ENCODE peak calls at places on chromosome 13, in six cellular contexts. One of them, this sample, is unnamed.
A peak's percentile ranks its signal among the peaks of the same experiment; 100 is the strongest.

GRCh38 chr13:50236898-50237318 is 221.7 kb downstream of the KCNRG start:
- DNase-seq in mammary epithelial cell: no peak
- DNase-seq in gastrocnemius medialis: no peak
- DNase-seq in lower lobe of right lung: no peak
- DNase-seq in uterus: no peak
- DNase-seq in breast epithelium: no peak
- DNase-seq in this sample: no peak

GRCh38 chr13:66210677-66211076 is 1019.5 kb downstream of the PCDH9 start:
- DNase-seq in mammary epithelial cell: no peak
- DNase-seq in uterus: no peak
- DNase-seq in gastrocnemius medialis: no peak
- DNase-seq in lower lobe of right lung: no peak
- DNase-seq in breast epithelium: no peak
- DNase-seq in this sample: no peak

GRCh38 chr13:98273824-98274786 is 97.0 kb upstream of the RNF113B start:
- DNase-seq in lower lobe of right lung: no peak
- DNase-seq in gastrocnemius medialis: no peak
- DNase-seq in breast epithelium: no peak
- DNase-seq in mammary epithelial cell: no peak
- DNase-seq in uterus: no peak
- DNase-seq in this sample: no peak

GRCh38 chr13:82292334-82292733 is 1589.9 kb downstream of the SLITRK1 start:
- DNase-seq in gastrocnemius medialis: no peak
- DNase-seq in mammary epithelial cell: no peak
- DNase-seq in uterus: no peak
- DNase-seq in breast epithelium: no peak
- DNase-seq in lower lobe of right lung: no peak
- DNase-seq in this sample: no peak

GRCh38 chr13:112961457-112962369 is 7.3 kb upstream of the MCF2L start:
- DNase-seq in breast epithelium: no peak
- DNase-seq in mammary epithelial cell: no peak
- DNase-seq in uterus: no peak
- DNase-seq in lower lobe of right lung: no peak
- DNase-seq in gastrocnemius medialis: peak; percentile 4
- DNase-seq in this sample: no peak

GRCh38 chr13:103066991-103067390 is 774 bp upstream of the SLC10A2 start:
- DNase-seq in mammary epithelial cell: no peak
- DNase-seq in gastrocnemius medialis: no peak
- DNase-seq in breast epithelium: no peak
- DNase-seq in uterus: no peak
- DNase-seq in lower lobe of right lung: no peak
- DNase-seq in this sample: no peak

GRCh38 chr13:76992548-76993001 is 694 bp downstream of the CLN5 start:
- DNase-seq in lower lobe of right lung: no peak
- DNase-seq in mammary epithelial cell: peak; percentile 54
- DNase-seq in gastrocnemius medialis: peak; percentile 25
- DNase-seq in breast epithelium: peak; percentile 40
- DNase-seq in uterus: peak; percentile 30
- DNase-seq in this sample: peak; percentile 42

GRCh38 chr13:64130600-64130999 is 2715.0 kb upstream of the PCDH20 start:
- DNase-seq in lower lobe of right lung: no peak
- DNase-seq in breast epithelium: no peak
- DNase-seq in gastrocnemius medialis: no peak
- DNase-seq in uterus: no peak
- DNase-seq in mammary epithelial cell: no peak
- DNase-seq in this sample: no peak

GRCh38 chr13:99352351-99353271 is 45.4 kb upstream of the GPR183 start:
- DNase-seq in lower lobe of right lung: no peak
- DNase-seq in uterus: no peak
- DNase-seq in gastrocnemius medialis: no peak
- DNase-seq in mammary epithelial cell: no peak
- DNase-seq in breast epithelium: no peak
- DNase-seq in this sample: no peak

GRCh38 chr13:44163108-44163507 is 210.5 kb upstream of the SERP2 start:
- DNase-seq in breast epithelium: no peak
- DNase-seq in gastrocnemius medialis: no peak
- DNase-seq in uterus: no peak
- DNase-seq in lower lobe of right lung: no peak
- DNase-seq in mammary epithelial cell: no peak
- DNase-seq in this sample: no peak

GRCh38 chr13:79485014-79485441 is 4.1 kb downstream of the NDFIP2 start:
- DNase-seq in breast epithelium: no peak
- DNase-seq in mammary epithelial cell: peak; percentile 88
- DNase-seq in uterus: no peak
- DNase-seq in lower lobe of right lung: no peak
- DNase-seq in gastrocnemius medialis: peak; percentile 35
- DNase-seq in this sample: no peak

GRCh38 chr13:100208596-100208995 is 119.7 kb downstream of the PCCA start:
- DNase-seq in mammary epithelial cell: peak; percentile 65
- DNase-seq in lower lobe of right lung: no peak
- DNase-seq in gastrocnemius medialis: no peak
- DNase-seq in uterus: no peak
- DNase-seq in breast epithelium: no peak
- DNase-seq in this sample: no peak

GRCh38 chr13:87234981-87235380 is 436.2 kb upstream of the SLITRK5 start:
- DNase-seq in breast epithelium: no peak
- DNase-seq in uterus: no peak
- DNase-seq in lower lobe of right lung: no peak
- DNase-seq in mammary epithelial cell: peak; percentile 40
- DNase-seq in gastrocnemius medialis: no peak
- DNase-seq in this sample: no peak

GRCh38 chr13:73162912-73163911 is 104.4 kb downstream of the KLF5 start:
- DNase-seq in breast epithelium: no peak
- DNase-seq in mammary epithelial cell: peak; percentile 62
- DNase-seq in lower lobe of right lung: no peak
- DNase-seq in uterus: no peak
- DNase-seq in gastrocnemius medialis: no peak
- DNase-seq in this sample: no peak

GRCh38 chr13:95494082-95494681 is 58.3 kb upstream of the CLDN10 start:
- DNase-seq in gastrocnemius medialis: no peak
- DNase-seq in mammary epithelial cell: peak; percentile 65
- DNase-seq in lower lobe of right lung: no peak
- DNase-seq in uterus: no peak
- DNase-seq in breast epithelium: no peak
- DNase-seq in this sample: no peak

GRCh38 chr13:66014757-66015156 is 1215.4 kb downstream of the PCDH9 start:
- DNase-seq in uterus: no peak
- DNase-seq in gastrocnemius medialis: no peak
- DNase-seq in mammary epithelial cell: no peak
- DNase-seq in breast epithelium: no peak
- DNase-seq in lower lobe of right lung: no peak
- DNase-seq in this sample: no peak

GRCh38 chr13:58018865-58019264 is 387.3 kb downstream of the PCDH17 start:
- DNase-seq in uterus: no peak
- DNase-seq in mammary epithelial cell: no peak
- DNase-seq in gastrocnemius medialis: no peak
- DNase-seq in breast epithelium: no peak
- DNase-seq in lower lobe of right lung: no peak
- DNase-seq in this sample: no peak

GRCh38 chr13:24215007-24215633 is 54.6 kb downstream of the SPATA13 start:
- DNase-seq in uterus: no peak
- DNase-seq in gastrocnemius medialis: no peak
- DNase-seq in mammary epithelial cell: no peak
- DNase-seq in lower lobe of right lung: no peak
- DNase-seq in breast epithelium: no peak
- DNase-seq in this sample: no peak

GRCh38 chr13:24212254-24212653 is 51.7 kb downstream of the SPATA13 start:
- DNase-seq in breast epithelium: no peak
- DNase-seq in gastrocnemius medialis: no peak
- DNase-seq in lower lobe of right lung: no peak
- DNase-seq in uterus: no peak
- DNase-seq in mammary epithelial cell: no peak
- DNase-seq in this sample: no peak

GRCh38 chr13:24213932-24214331 is 53.4 kb downstream of the SPATA13 start:
- DNase-seq in uterus: no peak
- DNase-seq in lower lobe of right lung: no peak
- DNase-seq in breast epithelium: no peak
- DNase-seq in mammary epithelial cell: no peak
- DNase-seq in gastrocnemius medialis: no peak
- DNase-seq in this sample: no peak

GRCh38 chr13:24214528-24214927 is 54.0 kb downstream of the SPATA13 start:
- DNase-seq in mammary epithelial cell: no peak
- DNase-seq in breast epithelium: no peak
- DNase-seq in lower lobe of right lung: no peak
- DNase-seq in gastrocnemius medialis: no peak
- DNase-seq in uterus: no peak
- DNase-seq in this sample: no peak

GRCh38 chr13:24212674-24213073 is 52.2 kb downstream of the SPATA13 start:
- DNase-seq in breast epithelium: peak; percentile 32
- DNase-seq in uterus: no peak
- DNase-seq in lower lobe of right lung: no peak
- DNase-seq in gastrocnemius medialis: no peak
- DNase-seq in mammary epithelial cell: no peak
- DNase-seq in this sample: no peak
- H3K27ac ChIP-seq in breast epithelium: peak overlapping the region; percentile 74
- H3K27ac ChIP-seq in uterus: no peak overlapping the region
- H3K27ac ChIP-seq in lower lobe of right lung: no peak overlapping the region
- H3K27ac ChIP-seq in gastrocnemius medialis: no peak overlapping the region
- H3K27ac ChIP-seq in mammary epithelial cell: no peak overlapping the region
- H3K27ac ChIP-seq in this sample: no peak overlapping the region

GRCh38 chr13:48163066-48163465 is 68.2 kb upstream of the MED4 start:
- DNase-seq in mammary epithelial cell: no peak
- DNase-seq in breast epithelium: no peak
- DNase-seq in uterus: no peak
- DNase-seq in lower lobe of right lung: no peak
- DNase-seq in gastrocnemius medialis: no peak
- DNase-seq in this sample: no peak
- H3K27ac ChIP-seq in mammary epithelial cell: no peak overlapping the region
- H3K27ac ChIP-seq in breast epithelium: no peak overlapping the region
- H3K27ac ChIP-seq in uterus: no peak overlapping the region
- H3K27ac ChIP-seq in lower lobe of right lung: peak overlapping the region; percentile 83
- H3K27ac ChIP-seq in gastrocnemius medialis: peak overlapping the region; percentile 22
- H3K27ac ChIP-seq in this sample: no peak overlapping the region

DNA sequence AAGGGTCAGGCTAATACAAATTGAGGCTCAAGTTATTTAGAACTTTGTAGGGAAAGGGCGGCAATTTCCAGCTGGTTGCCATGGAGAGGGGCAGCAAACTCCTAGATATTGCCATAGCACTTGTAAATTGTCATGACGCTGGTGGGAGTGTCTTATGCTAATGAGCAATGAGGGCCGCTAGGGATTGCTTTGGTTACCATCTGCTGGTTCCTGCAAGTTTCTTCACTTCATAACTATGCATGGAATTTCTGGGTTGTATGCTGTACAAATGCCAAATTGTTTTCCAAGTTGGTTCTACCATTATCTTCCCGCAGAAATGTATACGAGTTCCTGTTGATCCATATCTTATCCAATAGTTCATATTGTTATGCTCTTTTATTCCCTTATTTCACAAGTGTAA is 1339.4 kb downstream of the EFNB2 start:
- DNase-seq in gastrocnemius medialis: no peak
- DNase-seq in breast epithelium: no peak
- DNase-seq in mammary epithelial cell: no peak
- DNase-seq in lower lobe of right lung: no peak
- DNase-seq in uterus: no peak
- DNase-seq in this sample: no peak
- H3K27ac ChIP-seq in gastrocnemius medialis: no peak overlapping the region
- H3K27ac ChIP-seq in breast epithelium: no peak overlapping the region
- H3K27ac ChIP-seq in mammary epithelial cell: no peak overlapping the region
- H3K27ac ChIP-seq in lower lobe of right lung: no peak overlapping the region
- H3K27ac ChIP-seq in uterus: no peak overlapping the region
- H3K27ac ChIP-seq in this sample: no peak overlapping the region

GRCh38 chr13:26007261-26007765 is 44.5 kb downstream of the SHISA2 start:
- DNase-seq in breast epithelium: no peak
- DNase-seq in mammary epithelial cell: no peak
- DNase-seq in lower lobe of right lung: no peak
- DNase-seq in uterus: no peak
- DNase-seq in gastrocnemius medialis: no peak
- DNase-seq in this sample: no peak
- H3K27ac ChIP-seq in breast epithelium: no peak overlapping the region
- H3K27ac ChIP-seq in mammary epithelial cell: no peak overlapping the region
- H3K27ac ChIP-seq in lower lobe of right lung: no peak overlapping the region
- H3K27ac ChIP-seq in uterus: no peak overlapping the region
- H3K27ac ChIP-seq in gastrocnemius medialis: peak overlapping the region; percentile 18
- H3K27ac ChIP-seq in this sample: no peak overlapping the region

GRCh38 chr13:34224877-34225276 is 406.9 kb downstream of the RFC3 start:
- DNase-seq in lower lobe of right lung: no peak
- DNase-seq in breast epithelium: no peak
- DNase-seq in gastrocnemius medialis: no peak
- DNase-seq in uterus: no peak
- DNase-seq in mammary epithelial cell: no peak
- DNase-seq in this sample: no peak
- H3K27ac ChIP-seq in lower lobe of right lung: no peak overlapping the region
- H3K27ac ChIP-seq in breast epithelium: no peak overlapping the region
- H3K27ac ChIP-seq in gastrocnemius medialis: no peak overlapping the region
- H3K27ac ChIP-seq in uterus: no peak overlapping the region
- H3K27ac ChIP-seq in mammary epithelial cell: no peak overlapping the region
- H3K27ac ChIP-seq in this sample: no peak overlapping the region

GRCh38 chr13:33242984-33243617 is 42.5 kb downstream of the STARD13 start:
- DNase-seq in gastrocnemius medialis: no peak
- DNase-seq in uterus: no peak
- DNase-seq in lower lobe of right lung: no peak
- DNase-seq in breast epithelium: no peak
- DNase-seq in mammary epithelial cell: no peak
- DNase-seq in this sample: no peak
- H3K27ac ChIP-seq in gastrocnemius medialis: no peak overlapping the region
- H3K27ac ChIP-seq in uterus: no peak overlapping the region
- H3K27ac ChIP-seq in lower lobe of right lung: peak overlapping the region; percentile 69
- H3K27ac ChIP-seq in breast epithelium: no peak overlapping the region
- H3K27ac ChIP-seq in mammary epithelial cell: no peak overlapping the region
- H3K27ac ChIP-seq in this sample: peak overlapping the region; percentile 50

DNA sequence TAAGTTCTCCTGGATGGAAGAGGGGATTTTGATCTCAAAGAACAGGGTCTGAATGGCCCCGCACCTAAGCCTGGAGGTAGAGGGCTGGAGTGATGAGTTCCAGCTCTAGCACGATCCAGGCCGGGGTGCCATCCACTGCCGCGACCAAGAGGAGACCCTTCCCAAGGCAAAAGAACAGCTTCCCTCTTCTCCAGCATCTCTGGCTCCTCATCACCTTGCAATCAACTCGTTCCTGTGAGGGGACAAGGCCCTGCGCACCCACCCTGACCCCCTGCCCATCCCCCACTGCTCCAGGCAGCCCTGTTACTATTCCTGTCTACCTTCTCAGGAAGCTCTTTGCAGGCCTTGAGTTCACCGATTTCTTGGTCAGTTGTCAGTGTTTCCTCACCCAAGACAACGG is 17.8 kb downstream of the COL4A1 start:
- DNase-seq in uterus: no peak
- DNase-seq in gastrocnemius medialis: no peak
- DNase-seq in breast epithelium: no peak
- DNase-seq in lower lobe of right lung: no peak
- DNase-seq in mammary epithelial cell: no peak
- DNase-seq in this sample: no peak
- H3K27ac ChIP-seq in uterus: no peak overlapping the region
- H3K27ac ChIP-seq in gastrocnemius medialis: no peak overlapping the region
- H3K27ac ChIP-seq in breast epithelium: no peak overlapping the region
- H3K27ac ChIP-seq in lower lobe of right lung: no peak overlapping the region
- H3K27ac ChIP-seq in mammary epithelial cell: no peak overlapping the region
- H3K27ac ChIP-seq in this sample: no peak overlapping the region